ENCODE peak calls at places on chromosome 21, in seven cellular contexts. One of them, this sample, is unnamed.

GRCh38 chr21:44532165-44532564 is 7.8 kb downstream of the KRTAP10-1 start:
- DNase-seq in stimulated activated CD8-positive, alpha-beta memory T cell treated with anti-CD3 and anti-CD28 coated beads, Interleukin-2, amount 100 ng/mL, for 1 hour: no peak
- DNase-seq in progenitor cell of endocrine pancreas: no peak
- DNase-seq in pancreas: no peak
- DNase-seq in Caco-2: no peak
- DNase-seq in HCEC 1CT: no peak
- DNase-seq in RPMI7951: no peak
- DNase-seq in this sample: no peak

GRCh38 chr21:31752352-31752751 is 20.4 kb upstream of the SCAF4 start:
- DNase-seq in stimulated activated CD8-positive, alpha-beta memory T cell treated with anti-CD3 and anti-CD28 coated beads, Interleukin-2, amount 100 ng/mL, for 1 hour: no peak
- DNase-seq in progenitor cell of endocrine pancreas: no peak
- DNase-seq in RPMI7951: no peak
- DNase-seq in pancreas: no peak
- DNase-seq in Caco-2: no peak
- DNase-seq in HCEC 1CT: peak
- DNase-seq in this sample: no peak

GRCh38 chr21:28993293-28993629 is 584 bp upstream of the LTN1 start:
- DNase-seq in Caco-2: no peak
- DNase-seq in progenitor cell of endocrine pancreas: no peak
- DNase-seq in RPMI7951: no peak
- DNase-seq in HCEC 1CT: no peak
- DNase-seq in stimulated activated CD8-positive, alpha-beta memory T cell treated with anti-CD3 and anti-CD28 coated beads, Interleukin-2, amount 100 ng/mL, for 1 hour: no peak
- DNase-seq in pancreas: no peak
- DNase-seq in this sample: no peak

GRCh38 chr21:42760977-42761751 is 107.7 kb downstream of the PDE9A start:
- DNase-seq in Caco-2: no peak
- DNase-seq in progenitor cell of endocrine pancreas: no peak
- DNase-seq in pancreas: peak
- DNase-seq in HCEC 1CT: no peak
- DNase-seq in RPMI7951: no peak
- DNase-seq in stimulated activated CD8-positive, alpha-beta memory T cell treated with anti-CD3 and anti-CD28 coated beads, Interleukin-2, amount 100 ng/mL, for 1 hour: no peak
- DNase-seq in this sample: no peak

GRCh38 chr21:17949395-17949794 is 130.2 kb upstream of the C21orf91 start:
- DNase-seq in HCEC 1CT: no peak
- DNase-seq in progenitor cell of endocrine pancreas: no peak
- DNase-seq in RPMI7951: no peak
- DNase-seq in Caco-2: no peak
- DNase-seq in stimulated activated CD8-positive, alpha-beta memory T cell treated with anti-CD3 and anti-CD28 coated beads, Interleukin-2, amount 100 ng/mL, for 1 hour: no peak
- DNase-seq in pancreas: no peak
- DNase-seq in this sample: no peak

GRCh38 chr21:21003701-21004100 is 5.5 kb downstream of the NCAM2 start:
- DNase-seq in HCEC 1CT: no peak
- DNase-seq in pancreas: no peak
- DNase-seq in RPMI7951: peak
- DNase-seq in progenitor cell of endocrine pancreas: no peak
- DNase-seq in stimulated activated CD8-positive, alpha-beta memory T cell treated with anti-CD3 and anti-CD28 coated beads, Interleukin-2, amount 100 ng/mL, for 1 hour: no peak
- DNase-seq in Caco-2: no peak
- DNase-seq in this sample: peak

GRCh38 chr21:34282223-34282622 is 81.6 kb upstream of the KCNE2 start:
- DNase-seq in Caco-2: no peak
- DNase-seq in pancreas: no peak
- DNase-seq in progenitor cell of endocrine pancreas: no peak
- DNase-seq in stimulated activated CD8-positive, alpha-beta memory T cell treated with anti-CD3 and anti-CD28 coated beads, Interleukin-2, amount 100 ng/mL, for 1 hour: no peak
- DNase-seq in HCEC 1CT: peak
- DNase-seq in RPMI7951: peak
- DNase-seq in this sample: no peak

GRCh38 chr21:29261555-29262540 is 36.9 kb upstream of the BACH1 start:
- DNase-seq in pancreas: no peak
- DNase-seq in RPMI7951: peak
- DNase-seq in stimulated activated CD8-positive, alpha-beta memory T cell treated with anti-CD3 and anti-CD28 coated beads, Interleukin-2, amount 100 ng/mL, for 1 hour: no peak
- DNase-seq in progenitor cell of endocrine pancreas: no peak
- DNase-seq in Caco-2: no peak
- DNase-seq in HCEC 1CT: no peak
- DNase-seq in this sample: no peak

GRCh38 chr21:44523567-44524181 is 16.3 kb downstream of the KRTAP10-1 start:
- DNase-seq in stimulated activated CD8-positive, alpha-beta memory T cell treated with anti-CD3 and anti-CD28 coated beads, Interleukin-2, amount 100 ng/mL, for 1 hour: no peak
- DNase-seq in progenitor cell of endocrine pancreas: no peak
- DNase-seq in RPMI7951: no peak
- DNase-seq in HCEC 1CT: no peak
- DNase-seq in pancreas: no peak
- DNase-seq in Caco-2: no peak
- DNase-seq in this sample: no peak